ENCODE peak calls at places on chromosomes 3 and 15, in nine cellular contexts. J is GM13977, K is nephron progenitor cell, N is HT-29, L is AG04449, R is body of pancreas, Z is NCI-H1105 treated with DMSO at 0.1 percent for 48 hours, X is DMS153, D is left ventricle myocardium inferior. I is an unnamed sample.

GRCh38 chr3:109985942-109986555 is 648.7 kb upstream of the DPPA4 start:
- DNase-seq in J (no peak), K (no peak), Z (no peak), N (no peak), L (no peak), R (no peak), X (peak; percentile 18), D (no peak), I (no peak)

GRCh38 chr15:31434418-31435255 is 108.0 kb downstream of the KLF13 start:
- DNase-seq in X (no peak), Z (no peak), R (no peak), K (no peak), N (no peak), L (no peak), J (peak; percentile 79), D (peak; percentile 54), I (peak; percentile 87)

GRCh38 chr3:194749631-194750271 is 64.1 kb downstream of the FAM43A start:
- DNase-seq in X (no peak), R (no peak), N (no peak), J (no peak), D (no peak), L (no peak), Z (no peak), K (peak; percentile 40), I (no peak)

GRCh38 chr3:111853071-111853470 is 6.0 kb upstream of the PHLDB2 start:
- DNase-seq in R (no peak), N (no peak), J (no peak), Z (no peak), L (no peak), X (no peak), D (no peak), K (no peak), I (no peak)

GRCh38 chr3:163552659-163552966 is 1525.7 kb downstream of the SI start:
- DNase-seq in Z (no peak), N (no peak), L (no peak), D (no peak), X (no peak), K (no peak), R (no peak), J (no peak), I (no peak)

GRCh38 chr3:154515921-154516320 is 85.9 kb upstream of the GPR149 start:
- DNase-seq in K (no peak), X (no peak), J (no peak), Z (no peak), R (no peak), D (no peak), L (no peak), N (no peak), I (no peak)

GRCh38 chr3:152270145-152270870 is 1.6 kb downstream of the MBNL1 start:
- DNase-seq in X (no peak), D (no peak), L (no peak), K (peak; percentile 17), Z (peak; percentile 75), N (peak; percentile 77), R (no peak), J (no peak), I (peak; percentile 9)

GRCh38 chr3:158483701-158484100 is 87.3 kb upstream of the MLF1 start:
- DNase-seq in R (no peak), D (no peak), L (no peak), J (no peak), N (no peak), Z (no peak), X (no peak), K (no peak), I (no peak)

GRCh38 chr3:23889950-23890349 is 26.8 kb downstream of the NKIRAS1 start:
- DNase-seq in D (no peak), Z (no peak), R (no peak), J (no peak), K (no peak), L (no peak), N (no peak), X (no peak), I (no peak)

GRCh38 chr15:100897873-100898490 is 18.4 kb downstream of the ALDH1A3 start:
- DNase-seq in N (no peak), J (no peak), K (no peak), L (no peak), R (no peak), X (no peak), D (no peak), Z (no peak), I (no peak)

GRCh38 chr3:194472290-194472920 is 14.4 kb downstream of the ATP13A3 start:
- DNase-seq in D (no peak), Z (peak; percentile 78), R (peak; percentile 51), X (peak; percentile 29), K (peak; percentile 27), J (peak; percentile 34), N (peak; percentile 64), L (no peak), I (no peak)

I was measured in left lung.